ENCODE peak calls at places on chromosomes 2 and 18, in five cellular contexts. One of them, this sample, is unnamed.

GRCh38 chr2:30230479-30230854 is 867 bp upstream of the LBH start:
- DNase-seq in caudate nucleus: no peak
- DNase-seq in non-pigmented ciliary epithelial cell: no peak
- DNase-seq in glutamatergic neuron: peak
- DNase-seq in fibroblast of pulmonary artery: peak
- DNase-seq in this sample: no peak

GRCh38 chr18:2997846-2998599 is 14.9 kb downstream of the LPIN2 start:
- DNase-seq in caudate nucleus: no peak
- DNase-seq in non-pigmented ciliary epithelial cell: no peak
- DNase-seq in fibroblast of pulmonary artery: no peak
- DNase-seq in glutamatergic neuron: no peak
- DNase-seq in this sample: no peak

GRCh38 chr2:14297340-14297739 is 335.2 kb upstream of the LRATD1 start:
- DNase-seq in fibroblast of pulmonary artery: no peak
- DNase-seq in glutamatergic neuron: no peak
- DNase-seq in caudate nucleus: no peak
- DNase-seq in non-pigmented ciliary epithelial cell: no peak
- DNase-seq in this sample: no peak

GRCh38 chr2:100537918-100538317 is 24.9 kb upstream of the PDCL3 start:
- DNase-seq in fibroblast of pulmonary artery: no peak
- DNase-seq in caudate nucleus: no peak
- DNase-seq in non-pigmented ciliary epithelial cell: no peak
- DNase-seq in glutamatergic neuron: no peak
- DNase-seq in this sample: no peak

GRCh38 chr2:182372661-182373060 is 54.2 kb downstream of the PDE1A start:
- DNase-seq in non-pigmented ciliary epithelial cell: peak
- DNase-seq in glutamatergic neuron: no peak
- DNase-seq in fibroblast of pulmonary artery: peak
- DNase-seq in caudate nucleus: no peak
- DNase-seq in this sample: peak

GRCh38 chr2:230865766-230866703 is 1.3 kb downstream of the ITM2C start:
- DNase-seq in glutamatergic neuron: no peak
- DNase-seq in fibroblast of pulmonary artery: peak
- DNase-seq in caudate nucleus: no peak
- DNase-seq in non-pigmented ciliary epithelial cell: no peak
- DNase-seq in this sample: no peak

GRCh38 chr2:4556136-4556535 is 852.8 kb downstream of the DCDC2C start:
- DNase-seq in fibroblast of pulmonary artery: no peak
- DNase-seq in caudate nucleus: no peak
- DNase-seq in non-pigmented ciliary epithelial cell: no peak
- DNase-seq in glutamatergic neuron: no peak
- DNase-seq in this sample: no peak

GRCh38 chr18:76496200-76496890 is 1.3 kb upstream of the ZNF516 start:
- DNase-seq in fibroblast of pulmonary artery: peak
- DNase-seq in glutamatergic neuron: peak
- DNase-seq in non-pigmented ciliary epithelial cell: no peak
- DNase-seq in caudate nucleus: no peak
- DNase-seq in this sample: no peak

GRCh38 chr18:33849731-33850130 is 271.7 kb downstream of the ASXL3 start:
- DNase-seq in glutamatergic neuron: no peak
- DNase-seq in caudate nucleus: no peak
- DNase-seq in fibroblast of pulmonary artery: no peak
- DNase-seq in non-pigmented ciliary epithelial cell: no peak
- DNase-seq in this sample: no peak

GRCh38 chr2:202060218-202060617 is 12.8 kb upstream of the KIAA2012 start:
- DNase-seq in non-pigmented ciliary epithelial cell: no peak
- DNase-seq in glutamatergic neuron: no peak
- DNase-seq in caudate nucleus: no peak
- DNase-seq in fibroblast of pulmonary artery: no peak
- DNase-seq in this sample: no peak

GRCh38 chr2:191895743-191896142 is 48.9 kb upstream of the CAVIN2 start:
- DNase-seq in fibroblast of pulmonary artery: no peak
- DNase-seq in glutamatergic neuron: no peak
- DNase-seq in caudate nucleus: no peak
- DNase-seq in non-pigmented ciliary epithelial cell: no peak
- DNase-seq in this sample: no peak

GRCh38 chr18:8681196-8681595 is 24.2 kb upstream of the MTCL1 start:
- DNase-seq in glutamatergic neuron: no peak
- DNase-seq in non-pigmented ciliary epithelial cell: no peak
- DNase-seq in caudate nucleus: no peak
- DNase-seq in fibroblast of pulmonary artery: no peak
- DNase-seq in this sample: no peak

GRCh38 chr18:23650963-23651927 is 11.5 kb downstream of the ANKRD29 start:
- DNase-seq in glutamatergic neuron: no peak
- DNase-seq in caudate nucleus: no peak
- DNase-seq in fibroblast of pulmonary artery: peak
- DNase-seq in non-pigmented ciliary epithelial cell: peak
- DNase-seq in this sample: peak

GRCh38 chr2:179850188-179850587 is 11.2 kb downstream of the ZNF385B start:
- DNase-seq in fibroblast of pulmonary artery: peak
- DNase-seq in caudate nucleus: no peak
- DNase-seq in non-pigmented ciliary epithelial cell: peak
- DNase-seq in glutamatergic neuron: no peak
- DNase-seq in this sample: no peak

GRCh38 chr2:172821370-172822338 is 86.0 kb downstream of the RAPGEF4 start:
- DNase-seq in non-pigmented ciliary epithelial cell: no peak
- DNase-seq in caudate nucleus: no peak
- DNase-seq in glutamatergic neuron: no peak
- DNase-seq in fibroblast of pulmonary artery: peak
- DNase-seq in this sample: no peak

GRCh38 chr2:50658883-50659282 is 373.0 kb downstream of the NRXN1 start:
- DNase-seq in caudate nucleus: no peak
- DNase-seq in fibroblast of pulmonary artery: no peak
- DNase-seq in glutamatergic neuron: no peak
- DNase-seq in non-pigmented ciliary epithelial cell: no peak
- DNase-seq in this sample: no peak

This sample was measured in fibroblast of the conjunctiva.